ENCODE peak calls at places on chromosomes 11 and 22, in five cellular contexts. I, F, N, X and L are unnamed samples.

GRCh38 chr11:134449713-134450112 is 37.7 kb upstream of the B3GAT1 start:
- DNase-seq in I (no peak), F (no peak), N (no peak), X (no peak), L (no peak)

GRCh38 chr11:119066481-119066880 is 1.1 kb upstream of the VPS11 start:
- DNase-seq in I (no peak), F (no peak), N (no peak), X (no peak), L (no peak)

GRCh38 chr22:49892226-49892899 is 25.9 kb downstream of the ALG12 start:
- DNase-seq in I (peak; percentile 91), F (no peak), N (no peak), X (no peak), L (no peak)

GRCh38 chr22:24407884-24408283 is 19.5 kb upstream of the ADORA2A start:
- DNase-seq in I (no peak), F (no peak), N (no peak), X (no peak), L (no peak)

GRCh38 chr22:21068681-21069276 is 23.0 kb downstream of the LRRC74B start:
- DNase-seq in I (no peak), F (no peak), N (no peak), X (no peak), L (no peak)

GRCh38 chr11:87451400-87451799 is 413.7 kb downstream of the TMEM135 start:
- DNase-seq in I (no peak), F (no peak), N (no peak), X (no peak), L (no peak)

GRCh38 chr11:7278314-7278917 is 26.7 kb downstream of the SYT9 start:
- DNase-seq in I (no peak), F (no peak), N (peak; percentile 51), X (no peak), L (no peak)

GRCh38 chr11:7457211-7457610 is 28.1 kb upstream of the OLFML1 start:
- DNase-seq in I (no peak), F (no peak), N (no peak), X (no peak), L (no peak)

GRCh38 chr11:135008001-135008405 is 596.0 kb upstream of the B3GAT1 start:
- DNase-seq in I (no peak), F (no peak), N (no peak), X (no peak), L (no peak)

GRCh38 chr11:112963368-112963955 is 2.2 kb downstream of the NCAM1 start:
- DNase-seq in I (no peak), F (peak; percentile 41), N (no peak), X (no peak), L (peak; percentile 13)

DNA sequence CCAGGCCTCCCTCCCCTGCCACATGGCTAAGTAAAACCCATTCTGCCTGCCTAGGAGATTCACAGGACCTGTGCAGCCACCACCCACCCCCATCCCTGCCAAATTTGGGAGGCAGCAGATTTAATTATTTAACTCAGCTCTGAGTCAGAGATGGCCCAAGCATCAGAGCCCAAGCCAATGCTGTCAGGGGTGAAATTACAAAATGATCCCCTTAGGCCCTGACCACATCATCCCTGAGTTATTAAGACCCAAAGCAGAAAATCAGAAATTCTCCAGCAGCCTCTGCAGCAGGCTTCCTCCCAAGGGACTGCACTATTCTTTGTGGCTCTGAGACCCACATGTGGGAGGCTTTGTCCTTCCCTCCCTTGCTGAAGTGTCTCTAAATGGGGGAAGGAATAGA is 52.8 kb upstream of the RRAS2 start:
- DNase-seq in I (peak; percentile 50), F (no peak), N (peak; percentile 83), X (no peak), L (no peak)
- H3K4me1 ChIP-seq in I (peaks cover 6% of the 10 kb centered on the region), F (peaks cover 1% of the 10 kb centered on the region), N (no peaks in the 10 kb centered on the region), X (peaks cover 23% of the 10 kb centered on the region), L (no peaks in the 10 kb centered on the region)

GRCh38 chr11:47887910-47888569 is 39.9 kb upstream of the NUP160 start:
- DNase-seq in I (no peak), F (no peak), N (no peak), X (no peak), L (no peak)
- H3K4me1 ChIP-seq in I (no peaks in the 10 kb centered on the region), F (no peaks in the 10 kb centered on the region), N (no peaks in the 10 kb centered on the region), X (peaks cover 7% of the 10 kb centered on the region), L (no peaks in the 10 kb centered on the region)

GRCh38 chr11:121465709-121466062 is 12.9 kb upstream of the SORL1-AS1 start:
- DNase-seq in I (no peak), F (no peak), N (no peak), X (no peak), L (no peak)
- H3K4me1 ChIP-seq in I (no peaks in the 10 kb centered on the region), F (peaks cover 10% of the 10 kb centered on the region), N (peaks cover 18% of the 10 kb centered on the region), X (peaks cover 73% of the 10 kb centered on the region), L (peaks cover 2% of the 10 kb centered on the region)

GRCh38 chr22:19173047-19174035 is 5.2 kb downstream of the SLC25A1 start:
- DNase-seq in I (no peak), F (no peak), N (no peak), X (no peak), L (no peak)
- H3K4me1 ChIP-seq in I (peaks cover 47% of the 10 kb centered on the region), F (peaks cover 17% of the 10 kb centered on the region), N (peaks cover 21% of the 10 kb centered on the region), X (peaks cover 72% of the 10 kb centered on the region), L (peaks cover 12% of the 10 kb centered on the region)

DNA sequence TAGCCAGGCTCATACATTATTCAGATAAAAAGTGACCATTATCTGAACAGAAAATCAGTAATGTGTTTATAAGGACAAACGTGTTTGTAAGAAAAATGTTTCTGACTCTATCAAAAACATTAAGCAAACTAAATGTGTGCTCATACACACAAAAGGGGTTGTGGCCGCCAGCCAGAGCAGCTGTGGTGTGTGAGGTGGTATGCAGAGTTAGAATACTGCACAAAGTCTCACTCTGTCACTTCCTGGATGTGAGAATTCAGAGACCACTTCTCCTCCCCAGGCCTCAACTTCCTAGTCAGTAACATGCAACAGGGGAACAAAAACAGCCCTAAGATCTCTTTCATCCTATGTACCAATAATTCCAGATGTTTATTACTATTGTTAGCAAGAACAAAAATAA is 9.4 kb downstream of the OR5B21 start:
- DNase-seq in I (no peak), F (no peak), N (peak; percentile 8), X (no peak), L (no peak)
- H3K4me1 ChIP-seq in I (peaks cover 32% of the 10 kb centered on the region), F (no peaks in the 10 kb centered on the region), N (no peaks in the 10 kb centered on the region), X (peaks cover 20% of the 10 kb centered on the region), L (no peaks in the 10 kb centered on the region)

GRCh38 chr22:46104881-46105493 is 45.3 kb upstream of the PPARA start:
- DNase-seq in I (peak; percentile 70), F (peak; percentile 57), N (no peak), X (no peak), L (no peak)

GRCh38 chr22:46103181-46103580 is 47.1 kb upstream of the PPARA start:
- DNase-seq in I (no peak), F (no peak), N (no peak), X (no peak), L (peak; percentile 57)

GRCh38 chr22:46104170-46104880 is 46.0 kb upstream of the PPARA start:
- DNase-seq in I (peak; percentile 62), F (peak; percentile 95), N (no peak), X (no peak), L (peak; percentile 83)

GRCh38 chr22:46102752-46103151 is 47.6 kb upstream of the PPARA start:
- DNase-seq in I (peak; percentile 37), F (no peak), N (no peak), X (no peak), L (no peak)

DNA sequence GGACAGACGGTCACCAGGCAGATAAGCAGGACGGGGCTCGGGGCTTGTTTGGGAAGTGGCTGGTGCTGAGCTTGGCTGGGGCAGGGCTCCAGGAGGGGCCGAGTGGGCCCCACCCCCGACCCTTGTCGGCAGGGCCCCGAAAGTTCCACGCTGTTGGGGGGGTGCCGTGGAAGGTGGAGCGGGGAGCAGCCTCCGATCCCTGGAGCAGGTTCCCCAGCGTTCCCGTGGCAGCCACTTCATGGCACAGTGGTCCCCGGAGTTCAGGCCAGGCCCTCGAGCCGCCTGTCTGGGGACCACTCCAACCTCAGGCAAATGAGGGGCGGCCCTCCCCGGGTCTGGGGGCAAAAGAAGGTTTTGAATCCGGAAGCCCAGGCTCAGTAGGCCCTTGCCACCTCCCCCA is 46.7 kb upstream of the PPARA start:
- DNase-seq in I (no peak), F (peak; percentile 67), N (no peak), X (no peak), L (peak; percentile 57)
- H3K4me1 ChIP-seq in I (peaks cover 82% of the 10 kb centered on the region), F (peaks cover 66% of the 10 kb centered on the region), N (no peaks in the 10 kb centered on the region), X (peaks cover 100% of the 10 kb centered on the region), L (peaks cover 26% of the 10 kb centered on the region)

GRCh38 chr11:326592-326841 is 5.9 kb upstream of the IFITM3 start:
- DNase-seq in I (no peak), F (no peak), N (no peak), X (no peak), L (no peak)

GRCh38 chr11:325796-326591 is 5.3 kb upstream of the IFITM3 start:
- DNase-seq in I (no peak), F (no peak), N (no peak), X (no peak), L (peak; percentile 49)

GRCh38 chr11:328012-328411 is 7.4 kb upstream of the IFITM3 start:
- DNase-seq in I (no peak), F (no peak), N (no peak), X (no peak), L (peak; percentile 22)

GRCh38 chr11:326842-327580 is 6.4 kb upstream of the IFITM3 start:
- DNase-seq in I (peak; percentile 69), F (peak; percentile 88), N (peak; percentile 91), X (peak; percentile 38), L (peak; percentile 94)

GRCh38 chr11:327581-327923 is 6.9 kb upstream of the IFITM3 start:
- DNase-seq in I (no peak), F (no peak), N (no peak), X (no peak), L (no peak)
- H3K4me1 ChIP-seq in I (peaks cover 33% of the 10 kb centered on the region), F (peaks cover 26% of the 10 kb centered on the region), N (peaks cover 22% of the 10 kb centered on the region), X (peaks cover 33% of the 10 kb centered on the region), L (peaks cover 3% of the 10 kb centered on the region)

GRCh38 chr11:41781441-41781840 is 322.0 kb upstream of the LRRC4C start:
- DNase-seq in I (no peak), F (no peak), N (no peak), X (no peak), L (no peak)
- H3K4me1 ChIP-seq in I (no peaks in the 10 kb centered on the region), F (no peaks in the 10 kb centered on the region), N (no peaks in the 10 kb centered on the region), X (no peaks in the 10 kb centered on the region), L (no peaks in the 10 kb centered on the region)